ENCODE peak calls at places on chromosomes 11 and 22, in nine cellular contexts. H is ovary; U is thyroid gland; P is mesendoderm; G is heart left ventricle; Q is HCT116; V is astrocyte; Y is CD8-positive, alpha-beta T cell; Z is CD8-positive, alpha-beta memory T cell. X is an unnamed sample. For H3K4me1 and H3K27me3, the result is how much of the 10 kb centered on the place peaks cover.

GRCh38 chr11:76918941-76919386 is 58.2 kb downstream of the ACER3 start:
- DNase-seq in H (no peak), U (peak), P (peak), G (no peak), Q (peak), V (peak), Y (no peak), Z (no peak), X (no peak)

GRCh38 chr11:45917286-45917622 is 423 bp downstream of the PEX16 start:
- DNase-seq in H (no peak), U (no peak), P (no peak), G (no peak), Q (no peak), V (no peak), Y (no peak), Z (no peak), X (no peak)

GRCh38 chr11:86596861-86597632 is 75.4 kb downstream of the ME3 start:
- DNase-seq in H (no peak), U (no peak), P (no peak), G (peak), Q (no peak), V (peak), Y (no peak), Z (no peak), X (no peak)

GRCh38 chr22:38840129-38840528 is 3.7 kb downstream of the NPTXR start:
- DNase-seq in H (no peak), U (no peak), P (no peak), G (no peak), Q (no peak), V (no peak), Y (no peak), Z (no peak), X (no peak)

GRCh38 chr11:70608568-70609314 is 210.4 kb downstream of the CTTN start:
- DNase-seq in H (no peak), U (peak), P (peak), G (no peak), Q (no peak), V (peak), Y (no peak), Z (no peak), X (no peak)

GRCh38 chr11:34601609-34602008 is 19.3 kb upstream of the EHF start:
- DNase-seq in H (no peak), U (no peak), P (no peak), G (no peak), Q (no peak), V (no peak), Y (no peak), Z (no peak), X (no peak)

GRCh38 chr11:35275808-35276170 is 136.8 kb downstream of the CD44 start:
- DNase-seq in H (no peak), U (no peak), P (no peak), G (no peak), Q (no peak), V (no peak), Y (no peak), Z (no peak), X (no peak)

GRCh38 chr11:46898396-46899095 is 19.8 kb downstream of the LRP4 start:
- DNase-seq in H (no peak), U (peak), P (no peak), G (no peak), Q (no peak), V (no peak), Y (no peak), Z (no peak), X (peak)

GRCh38 chr11:104301776-104302175 is 137.8 kb upstream of the PDGFD start:
- DNase-seq in H (no peak), U (no peak), P (peak), G (no peak), Q (no peak), V (no peak), Y (no peak), Z (no peak), X (no peak)

GRCh38 chr11:77080643-77081210 is 14.0 kb downstream of the CAPN5 start:
- DNase-seq in H (no peak), U (no peak), P (no peak), G (no peak), Q (no peak), V (peak), Y (no peak), Z (no peak), X (peak)

GRCh38 chr11:35714882-35715612 is 52.5 kb downstream of the TRIM44 start:
- DNase-seq in H (no peak), U (no peak), P (peak), G (no peak), Q (no peak), V (peak), Y (no peak), Z (no peak), X (no peak)

GRCh38 chr11:18168372-18168771 is 4.3 kb upstream of the MRGPRX4 start:
- DNase-seq in H (no peak), U (no peak), P (no peak), G (no peak), Q (no peak), V (no peak), Y (no peak), Z (no peak), X (no peak)

GRCh38 chr11:77212314-77213007 is 84.4 kb downstream of the MYO7A start:
- DNase-seq in H (no peak), U (no peak), P (peak), G (no peak), Q (no peak), V (no peak), Y (no peak), Z (no peak), X (no peak)

GRCh38 chr11:43376594-43376993 is 17.9 kb downstream of the TTC17 start:
- DNase-seq in H (no peak), U (no peak), P (no peak), G (no peak), Q (no peak), V (peak), Y (no peak), Z (no peak), X (no peak)

GRCh38 chr11:2581931-2582435 is 117.8 kb downstream of the KCNQ1OT1 start:
- DNase-seq in H (peak), U (peak), P (no peak), G (peak), Q (no peak), V (no peak), Y (no peak), Z (peak), X (peak)

GRCh38 chr11:72758690-72759389 is 6.6 kb upstream of the ARAP1 start:
- DNase-seq in H (peak), U (peak), P (no peak), G (peak), Q (no peak), V (peak), Y (no peak), Z (no peak), X (no peak)

GRCh38 chr11:6400431-6401345 is 10.4 kb downstream of the SMPD1 start:
- DNase-seq in H (no peak), U (no peak), P (no peak), G (no peak), Q (no peak), V (no peak), Y (no peak), Z (no peak), X (no peak)

GRCh38 chr11:6402061-6402470 is 11.8 kb downstream of the SMPD1 start:
- DNase-seq in H (no peak), U (no peak), P (no peak), G (no peak), Q (no peak), V (no peak), Y (no peak), Z (peak), X (no peak)

GRCh38 chr11:6403539-6403938 is 13.3 kb downstream of the SMPD1 start:
- DNase-seq in H (no peak), U (no peak), P (no peak), G (no peak), Q (no peak), V (no peak), Y (no peak), Z (no peak), X (no peak)

GRCh38 chr11:6401439-6401838 is 11.2 kb downstream of the SMPD1 start:
- DNase-seq in H (no peak), U (no peak), P (no peak), G (no peak), Q (no peak), V (no peak), Y (no peak), Z (no peak), X (no peak)

GRCh38 chr11:6402561-6402981 is 12.3 kb downstream of the SMPD1 start:
- DNase-seq in H (no peak), U (no peak), P (no peak), G (no peak), Q (no peak), V (no peak), Y (peak), Z (peak), X (no peak)
- H3K4me1 ChIP-seq in H (under half), U (under half), P (under half), G (under half), Q (under half), V (under half), Y (half or more), Z (half or more), X (under half)

DNA sequence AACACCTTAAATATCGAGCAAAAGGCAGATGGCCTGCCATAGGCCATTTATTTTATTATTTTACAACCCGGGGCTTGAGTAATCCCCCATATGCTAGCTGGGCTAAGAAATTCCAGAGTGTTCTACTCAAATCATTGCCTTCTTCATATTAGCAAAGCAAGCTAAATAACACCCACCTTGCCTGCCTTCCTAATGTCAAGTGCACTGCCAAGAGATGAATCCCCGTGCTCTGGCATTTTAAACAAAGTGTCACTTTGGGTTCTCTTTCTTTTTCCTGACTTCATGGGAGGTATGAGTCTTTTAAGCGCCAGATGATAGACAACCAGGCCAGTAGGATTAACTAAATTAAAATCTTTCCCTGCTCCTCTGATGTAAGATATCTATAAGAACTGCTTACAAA is 4.5 kb downstream of the MPPED2 start:
- DNase-seq in H (no peak), U (no peak), P (no peak), G (no peak), Q (no peak), V (no peak), Y (no peak), Z (no peak), X (no peak)
- H3K27me3 ChIP-seq in H (under half), U (under half), P (under half), G (under half), Q (under half), V (under half), Y (under half), Z (under half), X (under half)

DNA sequence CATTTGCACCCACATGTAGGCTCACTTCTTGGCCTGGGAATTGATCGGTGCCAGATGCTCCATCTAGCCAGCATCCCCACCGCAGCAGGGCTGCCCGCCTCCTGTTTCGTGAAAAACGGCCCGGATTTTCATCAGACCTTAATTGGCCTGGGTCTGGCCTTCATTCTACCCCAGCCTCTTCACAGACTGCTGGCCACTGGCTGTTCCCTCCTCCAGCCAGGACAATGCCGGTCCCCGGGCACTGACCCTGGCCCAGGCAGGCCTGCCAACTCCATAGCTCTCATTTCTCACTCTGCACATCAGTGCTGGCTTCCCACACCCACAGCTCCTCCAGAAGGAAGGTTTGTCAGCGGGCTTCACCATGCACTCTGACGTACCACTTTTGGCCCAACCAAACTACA is 27.9 kb downstream of the TIMP3 start:
- DNase-seq in H (no peak), U (no peak), P (no peak), G (no peak), Q (no peak), V (no peak), Y (no peak), Z (no peak), X (no peak)
- H3K4me3 ChIP-seq in H (no peak), U (no peak), P (no peak), G (no peak), Q (no peak), V (no peak), Y (no peak), Z (no peak), X (no peak)

GRCh38 chr11:65477271-65478029 is 21.4 kb upstream of the MALAT1 start:
- DNase-seq in H (peak), U (peak), P (peak), G (peak), Q (no peak), V (peak), Y (peak), Z (peak), X (peak)
- H3K4me1 ChIP-seq in H (under half), U (under half), P (under half), G (half or more), Q (half or more), V (half or more), Y (under half), Z (under half), X (half or more)

GRCh38 chr22:22888509-22889353 is 1.1 kb downstream of the IGLL5 start:
- DNase-seq in H (no peak), U (no peak), P (no peak), G (no peak), Q (no peak), V (no peak), Y (no peak), Z (no peak), X (no peak)
- H3K27me3 ChIP-seq in H (under half), U (under half), P (under half), G (under half), Q (under half), V (under half), Y (under half), Z (under half), X (under half)

DNA sequence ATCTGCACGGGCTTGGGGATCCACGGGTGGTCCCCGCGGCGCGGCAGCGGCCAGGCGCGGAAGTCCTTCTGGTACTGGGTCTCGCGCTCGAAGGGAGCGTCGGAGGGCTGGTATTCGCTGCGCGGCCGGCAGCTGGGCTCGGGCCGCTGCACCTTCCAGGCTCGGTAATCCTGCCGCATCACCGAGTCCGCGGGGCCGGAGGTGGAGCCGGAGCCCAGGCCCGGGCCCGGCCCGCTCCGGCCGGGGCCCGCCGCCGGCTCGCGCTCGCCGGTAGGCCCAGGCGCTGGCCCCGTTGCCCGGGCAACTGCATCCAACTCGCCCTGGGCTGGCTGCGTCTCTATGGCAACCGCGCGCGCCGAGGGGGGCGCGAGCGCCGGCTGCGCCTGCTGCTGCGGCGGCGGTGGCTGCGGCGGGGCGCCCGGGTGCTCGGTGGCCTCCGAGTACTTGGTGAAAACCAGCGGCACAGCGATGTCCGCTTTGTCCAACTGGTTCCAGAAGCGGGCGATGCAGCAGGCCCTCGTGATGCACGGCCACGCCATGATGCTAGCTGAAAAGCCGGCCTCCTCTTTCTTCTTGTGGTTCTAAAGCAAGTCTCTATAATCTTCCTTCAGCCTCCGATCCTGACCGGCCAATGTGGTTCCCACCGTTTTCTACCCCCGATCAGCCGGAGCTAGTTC is 869 bp downstream of the MAP6 start:
- DNase-seq in H (peak), U (peak), P (peak), G (peak), Q (no peak), V (peak), Y (no peak), Z (peak), X (peak)
- H3K4me3 ChIP-seq in H (peak), U (peak), P (no peak), G (peak), Q (no peak), V (peak), Y (peak), Z (peak), X (peak)

DNA sequence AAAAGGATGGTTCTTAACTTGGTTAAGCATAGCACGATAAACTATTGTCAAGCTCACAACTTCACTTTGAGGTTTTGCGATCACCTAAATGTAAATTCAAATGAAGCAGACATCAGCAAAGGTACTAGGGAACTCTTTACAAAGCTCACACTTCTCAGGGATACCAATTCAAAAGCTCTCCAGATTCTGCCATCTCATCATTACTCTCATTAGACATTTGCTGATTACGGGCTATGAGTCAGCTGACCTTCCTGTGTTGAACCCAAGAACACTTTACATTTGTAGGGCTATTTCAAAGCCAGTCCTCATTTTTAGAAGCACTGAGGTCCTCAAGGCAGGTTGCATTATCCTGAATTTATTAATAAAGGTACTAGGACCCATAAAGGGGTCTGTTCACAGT is 28.4 kb upstream of the IZUMO1R start:
- DNase-seq in H (no peak), U (no peak), P (peak), G (no peak), Q (no peak), V (no peak), Y (no peak), Z (no peak), X (no peak)
- H3K4me1 ChIP-seq in H (under half), U (under half), P (under half), G (under half), Q (under half), V (under half), Y (under half), Z (under half), X (under half)

GRCh38 chr11:62501432-62501891 is 45.1 kb downstream of the AHNAK start:
- DNase-seq in H (no peak), U (peak), P (no peak), G (peak), Q (no peak), V (peak), Y (no peak), Z (no peak), X (peak)

GRCh38 chr11:62504158-62504973 is 42.2 kb downstream of the AHNAK start:
- DNase-seq in H (no peak), U (peak), P (peak), G (no peak), Q (no peak), V (no peak), Y (no peak), Z (no peak), X (no peak)

GRCh38 chr11:62500066-62501035 is 46.3 kb downstream of the AHNAK start:
- DNase-seq in H (no peak), U (no peak), P (peak), G (no peak), Q (peak), V (no peak), Y (no peak), Z (no peak), X (no peak)

GRCh38 chr11:62505112-62505783 is 41.4 kb downstream of the AHNAK start:
- DNase-seq in H (no peak), U (peak), P (peak), G (peak), Q (no peak), V (no peak), Y (no peak), Z (no peak), X (no peak)

GRCh38 chr11:62502030-62502730 is 44.4 kb downstream of the AHNAK start:
- DNase-seq in H (no peak), U (no peak), P (no peak), G (no peak), Q (no peak), V (no peak), Y (no peak), Z (no peak), X (no peak)
- H3K27me3 ChIP-seq in H (under half), U (under half), P (under half), G (under half), Q (under half), V (under half), Y (under half), Z (under half), X (under half)

DNA sequence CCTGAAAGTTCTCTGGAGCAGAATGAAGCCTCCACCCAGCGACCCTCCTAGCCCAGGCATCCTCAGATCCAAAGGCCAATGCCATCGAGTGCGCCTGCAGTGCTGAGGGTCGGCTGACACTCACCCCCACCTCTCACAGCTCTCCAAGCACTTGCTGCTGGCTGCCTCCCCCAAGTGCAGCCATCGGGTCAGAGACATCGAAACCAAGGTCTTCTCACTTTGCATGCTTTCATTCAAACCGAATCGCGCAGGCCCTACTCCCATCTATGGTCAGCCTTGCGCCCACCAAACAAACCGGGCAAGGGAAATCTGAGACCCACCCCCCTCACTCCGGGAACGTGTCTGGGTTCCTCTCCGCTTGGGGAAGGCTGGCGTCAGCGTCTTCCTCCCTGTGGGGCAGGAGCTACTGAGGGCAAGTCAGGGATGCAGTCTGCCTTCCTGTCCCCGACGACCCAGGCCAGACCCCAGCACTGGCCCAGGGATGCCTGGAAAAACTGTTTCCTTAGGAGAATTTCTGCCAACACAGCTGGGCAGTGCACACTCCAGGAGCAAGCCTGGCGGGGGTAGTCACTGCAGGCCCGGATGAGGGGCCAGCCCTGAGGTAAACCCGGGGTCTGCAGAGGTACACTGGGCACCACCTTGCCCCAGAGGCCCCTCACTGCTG is 7.0 kb downstream of the WNT7B start:
- DNase-seq in H (no peak), U (no peak), P (no peak), G (no peak), Q (no peak), V (peak), Y (no peak), Z (no peak), X (no peak)
- H3K4me3 ChIP-seq in H (no peak), U (no peak), P (no peak), G (no peak), Q (no peak), V (peak), Y (no peak), Z (no peak), X (no peak)

GRCh38 chr11:118857385-118857784 is 26.3 kb upstream of the CXCR5 start:
- DNase-seq in H (no peak), U (no peak), P (no peak), G (no peak), Q (no peak), V (no peak), Y (no peak), Z (no peak), X (no peak)

GRCh38 chr11:118856314-118856713 is 27.4 kb upstream of the CXCR5 start:
- DNase-seq in H (no peak), U (no peak), P (no peak), G (no peak), Q (no peak), V (no peak), Y (no peak), Z (no peak), X (no peak)

GRCh38 chr11:118849825-118850224 is 33.9 kb upstream of the CXCR5 start:
- DNase-seq in H (no peak), U (no peak), P (no peak), G (no peak), Q (no peak), V (no peak), Y (no peak), Z (no peak), X (no peak)

GRCh38 chr11:118853693-118854092 is 30.0 kb upstream of the CXCR5 start:
- DNase-seq in H (no peak), U (no peak), P (no peak), G (no peak), Q (no peak), V (no peak), Y (no peak), Z (no peak), X (no peak)

GRCh38 chr11:118851970-118852369 is 31.7 kb upstream of the CXCR5 start:
- DNase-seq in H (no peak), U (no peak), P (no peak), G (no peak), Q (no peak), V (no peak), Y (no peak), Z (no peak), X (no peak)
- H3K4me1 ChIP-seq in H (under half), U (under half), P (under half), G (under half), Q (under half), V (under half), Y (under half), Z (under half), X (under half)